ENCODE peak calls at places on chromosomes 12 and 14, in six cellular contexts. One of them, this sample, is unnamed.

GRCh38 chr12:88325076-88325827 is 183.1 kb downstream of the TMTC3 start:
- DNase-seq in K562: no peak
- DNase-seq in HepG2: no peak
- DNase-seq in GM12878: no peak
- DNase-seq in H1: no peak
- DNase-seq in GM12891: no peak
- DNase-seq in this sample: no peak

GRCh38 chr12:18990866-18991265 is 138.7 kb upstream of the PLEKHA5 start:
- DNase-seq in K562: no peak
- DNase-seq in HepG2: no peak
- DNase-seq in GM12878: no peak
- DNase-seq in H1: no peak
- DNase-seq in GM12891: no peak
- DNase-seq in this sample: no peak

GRCh38 chr12:92340441-92341332 is 195.0 kb upstream of the BTG1 start:
- DNase-seq in K562: no peak
- DNase-seq in HepG2: no peak
- DNase-seq in GM12878: no peak
- DNase-seq in H1: no peak
- DNase-seq in GM12891: no peak
- DNase-seq in this sample: no peak

GRCh38 chr12:67650127-67650495 is 1.6 kb downstream of the DYRK2 start:
- DNase-seq in K562: no peak
- DNase-seq in HepG2: no peak
- DNase-seq in GM12878: no peak
- DNase-seq in H1: no peak
- DNase-seq in GM12891: no peak
- DNase-seq in this sample: no peak

GRCh38 chr14:74933925-74934435 is 10.9 kb upstream of the RPS6KL1 start:
- DNase-seq in K562: no peak
- DNase-seq in HepG2: no peak
- DNase-seq in GM12878: no peak
- DNase-seq in H1: no peak
- DNase-seq in GM12891: no peak
- DNase-seq in this sample: no peak

GRCh38 chr14:74324945-74325361 is 22.2 kb upstream of the ABCD4 start:
- DNase-seq in K562: peak; percentile 33
- DNase-seq in HepG2: peak; percentile 9
- DNase-seq in GM12878: no peak
- DNase-seq in H1: peak; percentile 57
- DNase-seq in GM12891: no peak
- DNase-seq in this sample: no peak

GRCh38 chr14:105904379-105904778 is 378.0 kb downstream of the TMEM121 start:
- DNase-seq in K562: no peak
- DNase-seq in HepG2: no peak
- DNase-seq in GM12878: no peak
- DNase-seq in H1: no peak
- DNase-seq in GM12891: no peak
- DNase-seq in this sample: no peak

GRCh38 chr12:132622437-132623071 is 4.0 kb downstream of the P2RX2 start:
- DNase-seq in K562: no peak
- DNase-seq in HepG2: no peak
- DNase-seq in GM12878: no peak
- DNase-seq in H1: no peak
- DNase-seq in GM12891: no peak
- DNase-seq in this sample: no peak

GRCh38 chr12:3632256-3633240 is 120.4 kb downstream of the CRACR2A start:
- DNase-seq in K562: no peak
- DNase-seq in HepG2: no peak
- DNase-seq in GM12878: no peak
- DNase-seq in H1: no peak
- DNase-seq in GM12891: no peak
- DNase-seq in this sample: no peak

DNA sequence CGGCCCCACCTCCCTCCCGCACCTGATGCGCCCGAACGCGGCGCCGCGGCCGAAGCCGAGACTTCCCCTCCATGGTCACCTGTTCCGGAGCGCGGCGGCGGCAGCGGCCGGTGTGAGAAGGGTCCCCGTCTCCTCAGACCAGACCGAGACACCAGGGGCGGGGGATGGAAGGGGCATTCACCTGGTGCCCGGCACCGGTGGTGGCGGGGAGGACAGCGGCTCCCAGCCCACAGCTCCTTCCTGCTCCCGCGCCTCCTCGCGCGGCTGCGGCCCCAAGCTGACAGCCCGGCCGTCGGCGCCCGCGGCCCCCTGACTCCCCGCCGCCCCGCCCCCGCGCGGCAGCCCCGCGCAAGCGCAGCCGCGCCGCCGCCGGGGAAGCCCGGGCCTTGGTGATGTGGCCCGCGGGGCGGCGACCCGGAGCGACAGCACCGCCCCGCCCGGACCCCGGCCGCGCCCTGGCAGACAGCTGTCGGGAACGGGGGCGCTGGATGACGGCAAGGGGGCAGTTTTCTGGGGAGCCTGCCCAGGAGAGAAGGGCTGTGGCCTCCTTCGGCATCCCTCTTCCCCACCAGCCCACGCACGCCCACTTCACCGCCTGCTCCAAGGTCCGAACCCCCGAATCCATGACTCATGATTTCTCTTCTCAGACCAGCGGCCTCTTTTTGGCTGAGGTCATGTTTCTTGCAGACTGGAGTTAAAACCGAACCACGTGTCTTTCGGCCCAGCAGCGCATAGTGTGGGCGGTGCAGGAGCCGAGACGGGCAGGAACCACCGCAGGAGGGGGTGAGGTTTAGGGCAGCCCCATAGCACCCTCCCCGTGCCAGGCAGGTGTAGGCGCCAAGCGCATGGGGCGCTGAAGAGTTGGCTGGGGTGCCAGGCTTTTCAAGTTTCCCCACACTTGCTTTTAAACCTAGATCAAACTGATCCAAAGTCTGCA is at the start of gene SLC41A2:
- DNase-seq in K562: peak; percentile 89
- DNase-seq in HepG2: peak; percentile 79
- DNase-seq in GM12878: peak; percentile 81
- DNase-seq in H1: peak; percentile 87
- DNase-seq in GM12891: peak; percentile 83
- DNase-seq in this sample: peak; percentile 77
- TF ChIP-seq POLR2A in K562: no peak
- TF ChIP-seq POLR2A in HepG2: peak; percentile 69
- TF ChIP-seq POLR2A in GM12878: peak; percentile 89
- TF ChIP-seq POLR2A in H1: peak; percentile 23
- TF ChIP-seq POLR2A in GM12891: peak; percentile 43
- TF ChIP-seq POLR2A in this sample: peak; percentile 69

DNA sequence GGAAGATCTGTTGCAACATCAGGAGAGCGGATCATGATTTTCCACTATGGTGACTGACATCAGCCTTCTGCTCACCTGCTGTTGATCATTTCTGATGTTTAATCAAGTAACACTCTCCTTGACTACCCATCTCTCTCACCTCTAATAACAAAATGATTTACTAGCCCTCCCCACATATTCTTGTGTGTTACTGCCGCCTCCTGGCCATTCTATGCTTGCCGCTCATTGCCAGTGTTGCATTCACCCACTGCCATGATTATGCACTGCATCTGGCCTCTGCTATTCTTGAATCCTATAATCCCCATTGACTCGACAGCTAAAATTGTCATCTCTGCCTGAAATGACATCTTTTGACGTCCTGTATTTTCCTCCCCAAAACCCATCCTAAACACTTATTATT is 113.8 kb downstream of the RERGL start:
- DNase-seq in K562: no peak
- DNase-seq in HepG2: no peak
- DNase-seq in GM12878: no peak
- DNase-seq in H1: peak; percentile 61
- DNase-seq in GM12891: no peak
- DNase-seq in this sample: no peak
- TF ChIP-seq TAF1 in K562: no peak
- TF ChIP-seq TAF1 in HepG2: no peak
- TF ChIP-seq TAF1 in GM12878: no peak
- TF ChIP-seq TAF1 in H1: no peak
- TF ChIP-seq TAF1 in GM12891: no peak
- TF ChIP-seq TAF1 in this sample: no peak

GRCh38 chr12:120725151-120725658 is 421 bp upstream of the ACADS start:
- DNase-seq in K562: no peak
- DNase-seq in HepG2: no peak
- DNase-seq in GM12878: no peak
- DNase-seq in H1: no peak
- DNase-seq in GM12891: no peak
- DNase-seq in this sample: no peak

GRCh38 chr12:120726510-120726793 is 826 bp downstream of the ACADS start:
- DNase-seq in K562: no peak
- DNase-seq in HepG2: no peak
- DNase-seq in GM12878: no peak
- DNase-seq in H1: no peak
- DNase-seq in GM12891: no peak
- DNase-seq in this sample: no peak

GRCh38 chr12:120726961-120727360 is 1.3 kb downstream of the ACADS start:
- DNase-seq in K562: no peak
- DNase-seq in HepG2: no peak
- DNase-seq in GM12878: no peak
- DNase-seq in H1: no peak
- DNase-seq in GM12891: no peak
- DNase-seq in this sample: no peak

GRCh38 chr12:120724720-120725119 is 906 bp upstream of the ACADS start:
- DNase-seq in K562: no peak
- DNase-seq in HepG2: no peak
- DNase-seq in GM12878: no peak
- DNase-seq in H1: no peak
- DNase-seq in GM12891: no peak
- DNase-seq in this sample: no peak

DNA sequence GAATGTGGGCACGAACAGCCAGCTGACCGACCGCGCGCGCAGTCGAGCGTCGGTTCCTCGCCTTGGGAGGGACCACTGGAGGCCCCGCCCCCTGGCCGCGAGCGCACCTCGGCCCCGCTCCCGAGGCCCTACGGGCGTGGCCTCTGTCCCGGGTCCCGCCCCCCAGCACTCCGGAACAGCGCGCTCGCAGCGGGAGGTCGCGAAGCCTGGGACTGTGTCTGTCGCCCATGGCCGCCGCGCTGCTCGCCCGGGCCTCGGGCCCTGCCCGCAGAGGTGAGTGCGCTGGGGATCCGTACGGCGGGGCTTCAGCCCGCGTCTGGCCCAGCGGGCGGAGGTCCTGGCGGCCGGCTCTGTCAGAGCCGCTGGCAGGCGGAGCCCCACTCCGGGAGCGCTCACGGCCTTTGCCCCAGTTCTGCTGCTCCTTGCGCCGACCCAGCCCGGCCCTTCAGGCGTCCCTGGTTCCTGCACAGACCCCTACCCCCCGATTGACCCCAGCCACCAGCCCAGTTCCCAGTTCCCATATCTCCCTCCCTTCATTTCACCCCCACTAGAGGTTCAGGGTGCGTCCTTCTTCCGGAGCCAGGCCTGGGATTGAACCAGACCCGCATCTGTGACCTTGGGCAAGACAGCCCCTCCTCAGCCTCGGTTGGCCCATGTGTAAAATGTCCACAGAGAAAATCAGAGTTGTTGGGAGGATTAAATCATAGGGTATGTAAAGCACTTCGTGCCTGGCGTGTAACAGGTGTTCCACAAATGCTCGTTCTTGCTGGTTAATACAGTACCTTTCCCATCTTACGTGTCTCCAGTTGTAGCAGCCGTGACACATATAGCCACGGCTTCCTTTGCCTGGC is at the start of gene ACADS:
- DNase-seq in K562: peak; percentile 99
- DNase-seq in HepG2: peak; percentile 73
- DNase-seq in GM12878: peak; percentile 40
- DNase-seq in H1: peak; percentile 98
- DNase-seq in GM12891: peak; percentile 98
- DNase-seq in this sample: peak; percentile 99
- TF ChIP-seq POLR2A in K562: peak; percentile 87
- TF ChIP-seq POLR2A in HepG2: peak; percentile 45
- TF ChIP-seq POLR2A in GM12878: peak; percentile 91
- TF ChIP-seq POLR2A in H1: peak; percentile 79
- TF ChIP-seq POLR2A in GM12891: peak; percentile 56
- TF ChIP-seq POLR2A in this sample: peak; percentile 64

GRCh38 chr12:78703820-78704525 is 160.6 kb upstream of the SYT1 start:
- DNase-seq in K562: no peak
- DNase-seq in HepG2: no peak
- DNase-seq in GM12878: no peak
- DNase-seq in H1: no peak
- DNase-seq in GM12891: no peak
- DNase-seq in this sample: no peak
- TF ChIP-seq TAF1 in K562: no peak
- TF ChIP-seq TAF1 in HepG2: no peak
- TF ChIP-seq TAF1 in GM12878: no peak
- TF ChIP-seq TAF1 in H1: no peak
- TF ChIP-seq TAF1 in GM12891: no peak
- TF ChIP-seq TAF1 in this sample: no peak